ENCODE peak calls at places on chromosome 19, in four cellular contexts. L, S, P and Y are unnamed samples. For H3K4me1, the result is how much of the 10 kb centered on the place peaks cover.

GRCh38 chr19:16714702-16715294 is 4.8 kb upstream of the NWD1 start:
- DNase-seq in L (peak), S (peak), P (peak), Y (peak)

GRCh38 chr19:48961051-48961649 is 4.0 kb upstream of the FTL start:
- DNase-seq in L (no peak), S (no peak), P (no peak), Y (no peak)

GRCh38 chr19:30606114-30607050 is 234.2 kb downstream of the ZNF536 start:
- DNase-seq in L (no peak), S (no peak), P (no peak), Y (no peak)

GRCh38 chr19:1122972-1123363 is 19.2 kb downstream of the GPX4 start:
- DNase-seq in L (no peak), S (peak), P (peak), Y (peak)

GRCh38 chr19:30085394-30085793 is 143.4 kb downstream of the URI1 start:
- DNase-seq in L (no peak), S (peak), P (no peak), Y (peak)

GRCh38 chr19:34667349-34668076 is 9.4 kb downstream of the SCGB2B2 start:
- DNase-seq in L (no peak), S (peak), P (no peak), Y (no peak)

GRCh38 chr19:17686027-17686511 is 2.1 kb downstream of the UNC13A start:
- DNase-seq in L (no peak), S (peak), P (no peak), Y (no peak)

GRCh38 chr19:55777528-55777927 is 8.6 kb downstream of the RFPL4AL1 start:
- DNase-seq in L (no peak), S (peak), P (no peak), Y (peak)

GRCh38 chr19:45779231-45780145 is 2.8 kb downstream of the DMPK start:
- DNase-seq in L (peak), S (peak), P (peak), Y (peak)

GRCh38 chr19:39518975-39519374 is 4.0 kb downstream of the SELENOV start:
- DNase-seq in L (no peak), S (no peak), P (no peak), Y (peak)

GRCh38 chr19:9836021-9836420 is 903 bp downstream of the PIN1 start:
- DNase-seq in L (no peak), S (peak), P (no peak), Y (no peak)

GRCh38 chr19:41932259-41933130 is 4.2 kb upstream of the ERFL start:
- DNase-seq in L (no peak), S (no peak), P (no peak), Y (peak)

GRCh38 chr19:51359294-51359693 is 6.9 kb downstream of the ETFB start:
- DNase-seq in L (no peak), S (no peak), P (no peak), Y (no peak)

GRCh38 chr19:31349160-31349881 is at the start of gene TSHZ3:
- DNase-seq in L (peak), S (peak), P (peak), Y (peak)

GRCh38 chr19:7894612-7895309 is 6.5 kb downstream of the LRRC8E start:
- DNase-seq in L (no peak), S (no peak), P (peak), Y (no peak)

GRCh38 chr19:43731346-43731745 is 15.5 kb downstream of the IRGC start:
- DNase-seq in L (no peak), S (no peak), P (no peak), Y (no peak)

GRCh38 chr19:55641376-55642152 is 762 bp downstream of the ZNF580 start:
- DNase-seq in L (no peak), S (peak), P (no peak), Y (no peak)

GRCh38 chr19:35037716-35038622 is 3.6 kb upstream of the HPN start:
- DNase-seq in L (no peak), S (no peak), P (no peak), Y (no peak)

GRCh38 chr19:45137179-45137761 is 23.5 kb downstream of the NKPD1 start:
- DNase-seq in L (peak), S (no peak), P (no peak), Y (no peak)

GRCh38 chr19:37059142-37059541 is 19.1 kb upstream of the ZNF420 start:
- DNase-seq in L (no peak), S (no peak), P (no peak), Y (no peak)
- TF ChIP-seq CTCF in L (no peak), S (no peak), P (no peak), Y (no peak)

DNA sequence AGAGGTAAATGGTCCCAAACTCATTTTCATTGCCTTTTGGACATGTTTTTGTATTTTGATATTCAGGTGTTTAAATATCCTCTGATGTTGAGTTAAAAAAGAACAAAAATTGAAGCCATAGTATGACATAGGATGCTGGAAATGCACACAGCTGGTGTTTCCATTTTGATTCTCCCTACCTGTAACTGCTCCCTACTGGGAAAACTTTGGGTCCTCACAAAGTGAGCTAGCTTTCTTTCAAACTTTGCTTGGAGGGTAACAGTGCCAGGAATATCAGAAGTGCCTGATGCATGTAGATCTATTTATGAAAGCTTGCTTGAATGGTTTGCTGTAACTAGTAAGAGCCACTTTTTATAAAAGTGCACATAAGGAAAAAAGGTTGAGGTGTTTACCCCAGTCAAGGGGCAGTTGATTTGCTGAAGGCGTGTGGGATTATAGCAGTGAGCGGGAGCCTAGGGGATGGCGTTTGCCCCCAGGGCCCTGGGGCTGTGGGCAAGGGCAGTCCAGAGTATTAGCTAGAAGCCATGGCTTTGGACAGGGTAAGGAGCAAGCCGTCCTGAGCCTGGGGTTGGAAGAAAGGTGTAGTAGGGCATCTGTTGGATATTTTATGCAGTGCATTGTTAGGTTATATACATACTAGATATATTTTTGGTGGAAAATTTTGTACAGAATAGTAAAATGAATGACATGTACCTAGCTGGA is 4.3 kb downstream of the RPS9 start:
- DNase-seq in L (no peak), S (no peak), P (no peak), Y (no peak)
- H3K4me3 ChIP-seq in L (peak), S (peak), P (no peak), Y (peak)

GRCh38 chr19:4060621-4061177 is 6.0 kb downstream of the ZBTB7A start:
- DNase-seq in L (no peak), S (no peak), P (no peak), Y (peak)
- H3K4me1 ChIP-seq in L (half or more), S (under half), P (half or more), Y (under half)

GRCh38 chr19:2607712-2608601 is 94.5 kb downstream of the GNG7 start:
- DNase-seq in L (no peak), S (no peak), P (no peak), Y (no peak)

GRCh38 chr19:2600914-2601870 is 101.3 kb downstream of the GNG7 start:
- DNase-seq in L (no peak), S (no peak), P (no peak), Y (no peak)

GRCh38 chr19:2604747-2605329 is 97.7 kb downstream of the GNG7 start:
- DNase-seq in L (no peak), S (no peak), P (no peak), Y (no peak)

GRCh38 chr19:2603320-2603719 is 99.2 kb downstream of the GNG7 start:
- DNase-seq in L (peak), S (no peak), P (no peak), Y (peak)

GRCh38 chr19:2602391-2603181 is 99.9 kb downstream of the GNG7 start:
- DNase-seq in L (peak), S (peak), P (peak), Y (peak)
- TF ChIP-seq CTCF in L (peak), S (no peak), P (no peak), Y (no peak)

GRCh38 chr19:4278460-4278901 is 585 bp upstream of the SHD start:
- DNase-seq in L (no peak), S (no peak), P (no peak), Y (no peak)

GRCh38 chr19:4278010-4278409 is 1.1 kb upstream of the SHD start:
- DNase-seq in L (no peak), S (no peak), P (no peak), Y (peak)

GRCh38 chr19:4279530-4280422 is 710 bp downstream of the SHD start:
- DNase-seq in L (no peak), S (no peak), P (no peak), Y (no peak)

GRCh38 chr19:4277051-4277700 is 1.9 kb upstream of the SHD start:
- DNase-seq in L (no peak), S (peak), P (no peak), Y (no peak)

DNA sequence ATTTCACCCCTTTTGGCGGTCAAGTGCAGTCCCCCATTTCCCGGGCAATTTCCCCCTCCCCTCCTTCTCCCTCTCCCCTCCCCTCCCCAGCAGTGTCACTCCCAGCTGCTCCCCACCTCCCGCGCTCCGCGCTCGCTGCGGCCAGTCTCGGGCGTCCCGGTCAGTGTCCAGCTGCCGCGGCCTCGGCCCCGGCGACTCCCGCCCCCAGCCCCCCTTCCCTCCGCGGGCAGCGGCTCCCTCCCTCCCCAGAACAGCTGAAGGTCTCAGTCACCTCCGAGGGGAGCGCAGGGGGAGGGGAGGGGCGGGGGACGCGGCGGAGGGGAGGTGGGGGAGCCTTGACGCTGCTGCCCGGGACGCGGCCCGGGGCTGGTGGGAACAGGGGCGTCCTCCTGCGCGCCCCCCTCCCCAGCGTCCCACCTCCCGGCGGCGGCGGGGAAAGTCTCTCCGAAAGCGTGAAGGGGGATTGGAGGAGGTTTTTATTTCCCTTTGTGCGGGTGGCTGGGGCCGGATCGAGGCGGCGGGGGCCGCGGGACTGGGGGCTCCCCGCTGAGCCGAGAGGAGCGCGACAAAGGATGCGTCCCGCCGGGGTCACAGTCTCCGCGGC is at the start of gene SHD:
- DNase-seq in L (no peak), S (no peak), P (no peak), Y (peak)
- H3K4me3 ChIP-seq in L (peak), S (peak), P (peak), Y (peak)

GRCh38 chr19:14514215-14514871 is 3.9 kb downstream of the DNAJB1 start:
- DNase-seq in L (no peak), S (no peak), P (no peak), Y (no peak)
- H3K4me1 ChIP-seq in L (half or more), S (under half), P (under half), Y (under half)

GRCh38 chr19:18843960-18844359 is 12.2 kb downstream of the UPF1 start:
- DNase-seq in L (no peak), S (no peak), P (no peak), Y (no peak)
- TF ChIP-seq CTCF in L (no peak), S (no peak), P (no peak), Y (no peak)

GRCh38 chr19:6464070-6464873 is at the start of gene CRB3:
- DNase-seq in L (no peak), S (no peak), P (peak), Y (peak)
- H3K4me3 ChIP-seq in L (no peak), S (no peak), P (peak), Y (peak)